ENCODE peak calls at places on chromosomes 5 and 9, in seven cellular contexts. Q, F, L, P, C, G and O are unnamed samples.

GRCh38 chr9:91273853-91274552 is 87.7 kb downstream of the AUH start:
- DNase-seq in Q (no peak), F (no peak), L (no peak), P (no peak), C (peak; percentile 18), G (no peak), O (no peak)

GRCh38 chr5:6377582-6378127 is 692 bp downstream of the MED10 start:
- DNase-seq in Q (no peak), F (no peak), L (no peak), P (no peak), C (peak; percentile 36), G (no peak), O (no peak)

GRCh38 chr5:58872670-58873273 is 289.9 kb downstream of the RAB3C start:
- DNase-seq in Q (no peak), F (no peak), L (no peak), P (no peak), C (no peak), G (no peak), O (no peak)

GRCh38 chr5:68544656-68545565 is 329.4 kb downstream of the PIK3R1 start:
- DNase-seq in Q (no peak), F (no peak), L (no peak), P (no peak), C (peak; percentile 45), G (no peak), O (no peak)

GRCh38 chr5:133849116-133849515 is 119.3 kb downstream of the C5orf15 start:
- DNase-seq in Q (no peak), F (no peak), L (peak; percentile 15), P (peak; percentile 56), C (no peak), G (no peak), O (no peak)

GRCh38 chr5:82107277-82107676 is 135.5 kb downstream of the ATG10 start:
- DNase-seq in Q (no peak), F (no peak), L (no peak), P (no peak), C (peak; percentile 40), G (no peak), O (no peak)

GRCh38 chr5:174008922-174009321 is 20.0 kb downstream of the C5orf47 start:
- DNase-seq in Q (no peak), F (no peak), L (no peak), P (no peak), C (no peak), G (no peak), O (no peak)

GRCh38 chr9:96612105-96612965 is 7.3 kb downstream of the CDC14B start:
- DNase-seq in Q (peak; percentile 9), F (peak; percentile 35), L (peak; percentile 67), P (peak; percentile 82), C (peak; percentile 79), G (peak; percentile 82), O (no peak)

GRCh38 chr9:136006169-136006568 is 45.0 kb upstream of the UBAC1 start:
- DNase-seq in Q (no peak), F (no peak), L (no peak), P (no peak), C (no peak), G (no peak), O (no peak)

GRCh38 chr5:142866563-142867275 is 96.5 kb downstream of the ARHGAP26 start:
- DNase-seq in Q (no peak), F (peak; percentile 57), L (peak; percentile 58), P (no peak), C (peak; percentile 82), G (no peak), O (no peak)

GRCh38 chr5:90563161-90563560 is 4.6 kb downstream of the ADGRV1 start:
- DNase-seq in Q (no peak), F (no peak), L (no peak), P (no peak), C (no peak), G (no peak), O (no peak)

GRCh38 chr5:91885291-91886265 is 502.5 kb upstream of the ARRDC3 start:
- DNase-seq in Q (no peak), F (no peak), L (no peak), P (no peak), C (no peak), G (no peak), O (no peak)

GRCh38 chr5:16536818-16537217 is 71.2 kb upstream of the ZNF622 start:
- DNase-seq in Q (no peak), F (no peak), L (no peak), P (no peak), C (no peak), G (no peak), O (no peak)

GRCh38 chr5:74413403-74414060 is 227.0 kb downstream of the ENC1 start:
- DNase-seq in Q (no peak), F (no peak), L (no peak), P (no peak), C (no peak), G (no peak), O (no peak)

GRCh38 chr9:89413963-89414638 is 83.8 kb downstream of the SEMA4D start:
- DNase-seq in Q (no peak), F (no peak), L (no peak), P (no peak), C (no peak), G (peak; percentile 57), O (no peak)

GRCh38 chr9:129437626-129438323 is 183.1 kb downstream of the C9orf50 start:
- DNase-seq in Q (peak; percentile 61), F (no peak), L (no peak), P (no peak), C (no peak), G (peak; percentile 75), O (no peak)

GRCh38 chr9:72041775-72042194 is 18.6 kb downstream of the C9orf57 start:
- DNase-seq in Q (peak; percentile 62), F (peak; percentile 21), L (no peak), P (no peak), C (no peak), G (peak; percentile 76), O (no peak)

GRCh38 chr5:160448886-160449285 is 27.2 kb downstream of the PTTG1 start:
- DNase-seq in Q (no peak), F (no peak), L (no peak), P (no peak), C (no peak), G (no peak), O (no peak)

GRCh38 chr5:160451281-160451680 is 29.6 kb downstream of the PTTG1 start:
- DNase-seq in Q (no peak), F (no peak), L (no peak), P (no peak), C (no peak), G (no peak), O (no peak)

GRCh38 chr5:160452721-160453263 is 31.1 kb downstream of the PTTG1 start:
- DNase-seq in Q (no peak), F (no peak), L (no peak), P (no peak), C (no peak), G (no peak), O (no peak)

GRCh38 chr5:160449458-160449857 is 27.8 kb downstream of the PTTG1 start:
- DNase-seq in Q (no peak), F (no peak), L (no peak), P (no peak), C (no peak), G (no peak), O (no peak)

GRCh38 chr5:160450164-160450932 is 28.7 kb downstream of the PTTG1 start:
- DNase-seq in Q (no peak), F (no peak), L (no peak), P (no peak), C (no peak), G (no peak), O (no peak)
- H3K27ac ChIP-seq in Q (no peak overlapping the region), F (no peak overlapping the region), L (no peak overlapping the region), P (no peak overlapping the region), C (no peak overlapping the region), G (no peak overlapping the region), O (no peak overlapping the region)

GRCh38 chr5:88878976-88879375 is 4.0 kb downstream of the MEF2C start:
- DNase-seq in Q (no peak), F (no peak), L (no peak), P (no peak), C (no peak), G (no peak), O (no peak)

GRCh38 chr5:88881566-88881965 is 1.4 kb downstream of the MEF2C start:
- DNase-seq in Q (no peak), F (no peak), L (no peak), P (no peak), C (no peak), G (no peak), O (no peak)

GRCh38 chr5:88879724-88880123 is 3.3 kb downstream of the MEF2C start:
- DNase-seq in Q (no peak), F (no peak), L (no peak), P (no peak), C (no peak), G (no peak), O (no peak)

GRCh38 chr5:88882321-88883038 is 504 bp downstream of the MEF2C start:
- DNase-seq in Q (no peak), F (no peak), L (no peak), P (no peak), C (no peak), G (no peak), O (no peak)

DNA sequence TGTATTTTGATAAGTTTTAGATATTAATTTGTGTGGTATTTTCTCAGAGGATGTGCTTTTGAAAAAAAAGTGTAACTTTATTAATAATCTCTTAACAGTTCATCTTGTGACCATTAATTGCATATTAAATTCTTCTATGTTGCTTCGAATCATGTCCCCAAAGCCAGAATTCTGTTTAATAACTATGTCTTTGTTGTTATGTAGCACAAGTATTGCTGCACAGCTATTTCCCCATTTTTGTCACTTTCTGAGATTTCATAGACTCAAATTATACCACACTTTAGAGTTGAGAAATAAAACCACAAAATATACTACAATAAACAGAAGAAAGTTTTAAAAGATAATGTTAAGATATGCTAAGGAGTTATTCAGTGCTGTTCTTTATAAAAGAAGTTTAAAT is 2.8 kb downstream of the MEF2C start:
- DNase-seq in Q (no peak), F (no peak), L (no peak), P (no peak), C (no peak), G (no peak), O (no peak)
- H3K4me1 ChIP-seq in Q (peaks cover 2% of the 10 kb centered on the region), F (peaks cover 10% of the 10 kb centered on the region), L (peaks cover 39% of the 10 kb centered on the region), P (peaks cover 19% of the 10 kb centered on the region), C (peaks cover 6% of the 10 kb centered on the region), G (no peaks in the 10 kb centered on the region), O (peaks cover 17% of the 10 kb centered on the region)

GRCh38 chr5:956178-956761 is 52.3 kb upstream of the NKD2 start:
- DNase-seq in Q (no peak), F (no peak), L (no peak), P (peak; percentile 78), C (no peak), G (no peak), O (peak; percentile 62)

GRCh38 chr5:957730-958485 is 50.7 kb upstream of the NKD2 start:
- DNase-seq in Q (no peak), F (no peak), L (no peak), P (peak; percentile 60), C (no peak), G (no peak), O (peak; percentile 60)

GRCh38 chr5:958701-959571 is 49.7 kb upstream of the NKD2 start:
- DNase-seq in Q (peak; percentile 74), F (no peak), L (peak; percentile 59), P (peak; percentile 77), C (peak; percentile 80), G (no peak), O (peak; percentile 87)

GRCh38 chr5:959581-960531 is 48.7 kb upstream of the NKD2 start:
- DNase-seq in Q (no peak), F (no peak), L (no peak), P (peak; percentile 76), C (no peak), G (no peak), O (peak; percentile 64)

GRCh38 chr5:956941-957729 is 51.5 kb upstream of the NKD2 start:
- DNase-seq in Q (no peak), F (no peak), L (no peak), P (peak; percentile 78), C (peak; percentile 66), G (no peak), O (no peak)
- TF ChIP-seq EP300 in Q (no peak), F (peak; percentile 11), L (no peak), P (no peak), C (no peak), G (no peak), O (no peak)

GRCh38 chr9:18531127-18531526 is 57.2 kb downstream of the ADAMTSL1 start:
- DNase-seq in Q (no peak), F (no peak), L (no peak), P (no peak), C (no peak), G (no peak), O (no peak)
- H3K27ac ChIP-seq in Q (no peak overlapping the region), F (no peak overlapping the region), L (no peak overlapping the region), P (no peak overlapping the region), C (no peak overlapping the region), G (no peak overlapping the region), O (no peak overlapping the region)